ENCODE peak calls at places on chromosomes 5 and 9, in nine cellular contexts. D, T, C, Q, K, Y, X, P and U are unnamed samples.

GRCh38 chr5:65121880-65122436 is 353.2 kb downstream of the CWC27 start:
- DNase-seq in D (no peak), T (no peak), C (no peak), Q (no peak), K (no peak), Y (no peak), X (no peak), P (no peak), U (no peak)

GRCh38 chr9:16154570-16155078 is 601.8 kb downstream of the CCDC171 start:
- DNase-seq in D (peak; percentile 57), T (no peak), C (no peak), Q (peak; percentile 24), K (peak; percentile 42), Y (no peak), X (peak; percentile 16), P (no peak), U (no peak)

GRCh38 chr9:130535818-130536521 is 43.4 kb upstream of the FUBP3 start:
- DNase-seq in D (no peak), T (no peak), C (no peak), Q (no peak), K (peak; percentile 31), Y (no peak), X (no peak), P (no peak), U (no peak)

GRCh38 chr5:158970569-158971014 is 129.1 kb downstream of the EBF1 start:
- DNase-seq in D (no peak), T (no peak), C (no peak), Q (no peak), K (no peak), Y (no peak), X (no peak), P (no peak), U (no peak)

GRCh38 chr9:83304686-83305085 is 233.5 kb downstream of the FRMD3 start:
- DNase-seq in D (no peak), T (no peak), C (peak; percentile 51), Q (no peak), K (peak; percentile 44), Y (no peak), X (peak; percentile 70), P (peak; percentile 93), U (no peak)

GRCh38 chr5:75335486-75335885 is 1.5 kb upstream of the HMGCR start:
- DNase-seq in D (no peak), T (no peak), C (no peak), Q (no peak), K (no peak), Y (no peak), X (no peak), P (no peak), U (no peak)

GRCh38 chr9:114089206-114089840 is 9.8 kb downstream of the KIF12 start:
- DNase-seq in D (no peak), T (no peak), C (no peak), Q (no peak), K (no peak), Y (no peak), X (no peak), P (no peak), U (no peak)

GRCh38 chr5:175842947-175843793 is 28.2 kb upstream of the CPLX2 start:
- DNase-seq in D (no peak), T (no peak), C (no peak), Q (no peak), K (peak; percentile 40), Y (no peak), X (no peak), P (no peak), U (no peak)

GRCh38 chr5:133269707-133270106 is 217.9 kb downstream of the HSPA4 start:
- DNase-seq in D (no peak), T (no peak), C (no peak), Q (no peak), K (no peak), Y (no peak), X (no peak), P (no peak), U (no peak)

GRCh38 chr9:20137425-20137824 is 348.6 kb upstream of the SLC24A2 start:
- DNase-seq in D (no peak), T (no peak), C (no peak), Q (no peak), K (no peak), Y (no peak), X (no peak), P (no peak), U (no peak)

GRCh38 chr9:104850771-104851170 is 77.2 kb downstream of the ABCA1 start:
- DNase-seq in D (no peak), T (no peak), C (no peak), Q (no peak), K (no peak), Y (no peak), X (no peak), P (no peak), U (no peak)

GRCh38 chr5:180234271-180234670 is 25.3 kb upstream of the RASGEF1C start:
- DNase-seq in D (no peak), T (no peak), C (no peak), Q (no peak), K (no peak), Y (no peak), X (no peak), P (no peak), U (no peak)

GRCh38 chr5:173733831-173734491 is 117.5 kb upstream of the BOD1 start:
- DNase-seq in D (no peak), T (no peak), C (no peak), Q (no peak), K (no peak), Y (no peak), X (no peak), P (no peak), U (no peak)

GRCh38 chr9:121326924-121327613 is 43.0 kb downstream of the STOM start:
- DNase-seq in D (no peak), T (no peak), C (no peak), Q (no peak), K (no peak), Y (no peak), X (no peak), P (no peak), U (no peak)

GRCh38 chr5:65024681-65025080 is 256.0 kb downstream of the CWC27 start:
- DNase-seq in D (no peak), T (no peak), C (no peak), Q (no peak), K (no peak), Y (no peak), X (no peak), P (no peak), U (no peak)

GRCh38 chr5:112604741-112605390 is 132.8 kb upstream of the APC start:
- DNase-seq in D (no peak), T (no peak), C (no peak), Q (no peak), K (no peak), Y (no peak), X (peak; percentile 20), P (no peak), U (no peak)

GRCh38 chr9:22452415-22453010 is 5.9 kb downstream of the DMRTA1 start:
- DNase-seq in D (no peak), T (peak; percentile 9), C (peak; percentile 51), Q (no peak), K (no peak), Y (peak; percentile 9), X (peak; percentile 53), P (no peak), U (no peak)

GRCh38 chr5:142872795-142873194 is 102.6 kb downstream of the ARHGAP26 start:
- DNase-seq in D (no peak), T (no peak), C (no peak), Q (no peak), K (no peak), Y (no peak), X (no peak), P (no peak), U (no peak)

GRCh38 chr5:52725065-52725746 is 62.5 kb upstream of the ITGA1 start:
- DNase-seq in D (no peak), T (peak; percentile 49), C (no peak), Q (peak; percentile 73), K (no peak), Y (peak; percentile 87), X (peak; percentile 66), P (no peak), U (no peak)